ENCODE peak calls at places on chromosomes 5 and 9, in nine cellular contexts. Z, D, C, X, G, H, Y, K and P are unnamed samples.

GRCh38 chr9:70258692-70259511 is at the start of gene SMC5:
- DNase-seq in Z (peak; percentile 88), D (peak; percentile 91), C (peak; percentile 82), X (peak; percentile 89), G (peak; percentile 83), H (peak; percentile 97), Y (peak; percentile 90), K (peak; percentile 92), P (peak; percentile 93)

GRCh38 chr5:77167695-77168111 is 42.8 kb upstream of the PDE8B start:
- DNase-seq in Z (no peak), D (peak; percentile 37), C (no peak), X (no peak), G (no peak), H (no peak), Y (no peak), K (peak; percentile 92), P (peak; percentile 86)

GRCh38 chr5:141234109-141234508 is 11.0 kb downstream of the PCDHB14 start:
- DNase-seq in Z (no peak), D (no peak), C (no peak), X (no peak), G (no peak), H (no peak), Y (no peak), K (peak; percentile 3), P (peak; percentile 5)

GRCh38 chr9:121636411-121636865 is 15.0 kb upstream of the DAB2IP start:
- DNase-seq in Z (no peak), D (peak; percentile 62), C (no peak), X (no peak), G (no peak), H (no peak), Y (no peak), K (peak; percentile 46), P (peak; percentile 39)

GRCh38 chr9:106956971-106957370 is 94.0 kb downstream of the ZNF462 start:
- DNase-seq in Z (no peak), D (no peak), C (no peak), X (no peak), G (no peak), H (no peak), Y (no peak), K (peak; percentile 38), P (peak; percentile 62)

GRCh38 chr5:43193171-43193951 is 1.3 kb downstream of the NIM1K start:
- DNase-seq in Z (peak; percentile 27), D (peak; percentile 81), C (no peak), X (peak; percentile 36), G (no peak), H (peak; percentile 44), Y (peak; percentile 15), K (peak; percentile 94), P (peak; percentile 91)

GRCh38 chr5:81195334-81195929 is 37.7 kb upstream of the CKMT2 start:
- DNase-seq in Z (no peak), D (no peak), C (no peak), X (no peak), G (no peak), H (no peak), Y (no peak), K (no peak), P (no peak)

GRCh38 chr9:137301086-137301947 is 754 bp downstream of the NRARP start:
- DNase-seq in Z (no peak), D (no peak), C (no peak), X (no peak), G (no peak), H (peak; percentile 77), Y (no peak), K (peak; percentile 39), P (peak; percentile 69)

GRCh38 chr9:73213300-73213699 is 61.6 kb downstream of the ANXA1 start:
- DNase-seq in Z (no peak), D (no peak), C (no peak), X (no peak), G (no peak), H (no peak), Y (no peak), K (no peak), P (no peak)

GRCh38 chr9:127873223-127873691 is 4.2 kb downstream of the AK1 start:
- DNase-seq in Z (no peak), D (peak; percentile 68), C (no peak), X (no peak), G (no peak), H (no peak), Y (no peak), K (no peak), P (no peak)

GRCh38 chr9:32581512-32582143 is 8.7 kb upstream of the NDUFB6 start:
- DNase-seq in Z (no peak), D (peak; percentile 26), C (no peak), X (no peak), G (peak; percentile 31), H (peak; percentile 32), Y (peak; percentile 85), K (peak; percentile 67), P (peak; percentile 67)

GRCh38 chr5:59608745-59609144 is 284.8 kb downstream of the PDE4D start:
- DNase-seq in Z (no peak), D (no peak), C (no peak), X (no peak), G (no peak), H (no peak), Y (no peak), K (no peak), P (no peak)